ENCODE peak calls at places on chromosome 1, in six cellular contexts. N, G, C, T, B and L are unnamed samples.

GRCh38 chr1:211356723-211357418 is 30.2 kb downstream of the TRAF5 start:
- DNase-seq in G (peak), T (no peak), N (no peak), C (no peak), B (no peak), L (no peak)

GRCh38 chr1:9905010-9905409 is 5.1 kb downstream of the CTNNBIP1 start:
- DNase-seq in C (no peak), B (no peak), T (no peak), G (peak), N (no peak), L (no peak)

GRCh38 chr1:248792342-248792741 is 33.4 kb downstream of the SH3BP5L start:
- DNase-seq in T (no peak), G (no peak), C (no peak), B (no peak), N (no peak), L (no peak)

GRCh38 chr1:204443871-204444581 is 32.4 kb upstream of the PPP1R15B start:
- DNase-seq in B (no peak), G (no peak), N (no peak), C (no peak), T (no peak), L (no peak)

GRCh38 chr1:112060266-112060665 is 70.8 kb upstream of the KCND3 start:
- DNase-seq in T (no peak), B (no peak), N (no peak), G (no peak), C (no peak), L (peak)

GRCh38 chr1:38129971-38130370 is 83.4 kb upstream of the POU3F1 start:
- DNase-seq in N (no peak), C (no peak), B (no peak), G (peak), T (no peak), L (no peak)

GRCh38 chr1:85555867-85556577 is 24.5 kb upstream of the CCN1 start:
- DNase-seq in T (no peak), B (no peak), C (no peak), N (no peak), G (no peak), L (no peak)

GRCh38 chr1:9600861-9601834 is 12.4 kb downstream of the TMEM201 start:
- DNase-seq in C (no peak), T (no peak), G (no peak), B (no peak), N (no peak), L (no peak)

GRCh38 chr1:45079533-45079932 is 67.5 kb downstream of the UROD start:
- DNase-seq in N (no peak), C (peak), B (no peak), T (no peak), G (no peak), L (no peak)

GRCh38 chr1:234851450-234852438 is 241.8 kb upstream of the IRF2BP2 start:
- DNase-seq in G (peak), C (peak), T (no peak), N (no peak), B (no peak), L (peak)

GRCh38 chr1:28313710-28314510 is 14.9 kb upstream of the MED18 start:
- DNase-seq in N (peak), G (peak), B (no peak), C (no peak), T (no peak), L (no peak)

GRCh38 chr1:111448482-111448917 is 556 bp downstream of the WDR77 start:
- DNase-seq in N (peak), T (no peak), C (no peak), B (no peak), G (peak), L (peak)

GRCh38 chr1:17347769-17348592 is 24.0 kb upstream of the PADI6 start:
- DNase-seq in N (peak), G (peak), T (no peak), B (no peak), C (no peak), L (no peak)

GRCh38 chr1:22709227-22709626 is 1.4 kb upstream of the EPHB2 start:
- DNase-seq in T (no peak), N (peak), C (no peak), B (peak), G (no peak), L (no peak)

GRCh38 chr1:10179408-10179685 is 31.0 kb upstream of the KIF1B start:
- DNase-seq in B (no peak), N (no peak), C (no peak), T (no peak), G (no peak), L (no peak)

GRCh38 chr1:119611701-119612113 is 36.4 kb downstream of the ZNF697 start:
- DNase-seq in N (peak), G (no peak), T (peak), C (peak), B (peak), L (peak)

GRCh38 chr1:246160905-246161304 is 346.2 kb downstream of the SMYD3 start:
- DNase-seq in C (no peak), N (no peak), T (no peak), B (no peak), G (no peak), L (no peak)

GRCh38 chr1:228809621-228810313 is 74.5 kb downstream of the RHOU start:
- DNase-seq in N (no peak), C (no peak), T (no peak), G (no peak), B (no peak), L (no peak)

GRCh38 chr1:23019851-23020625 is 770 bp downstream of the KDM1A start:
- DNase-seq in C (peak), T (peak), B (peak), G (peak), N (peak), L (peak)

GRCh38 chr1:202958544-202959275 is 598 bp upstream of the ADIPOR1 start:
- DNase-seq in C (peak), B (peak), T (no peak), G (no peak), N (no peak), L (no peak)

GRCh38 chr1:24727490-24728214 is 17.6 kb upstream of the CLIC4 start:
- DNase-seq in G (peak), T (peak), C (peak), B (no peak), N (no peak), L (peak)

GRCh38 chr1:211783897-211784296 is 46.7 kb downstream of the LPGAT1 start:
- DNase-seq in N (no peak), B (no peak), C (no peak), T (no peak), G (no peak), L (no peak)

GRCh38 chr1:187630653-187631380 is 802.1 kb downstream of the PLA2G4A start:
- DNase-seq in G (no peak), N (no peak), T (no peak), B (peak), C (no peak), L (no peak)

GRCh38 chr1:227764019-227764391 is 28.8 kb downstream of the SNAP47 start:
- DNase-seq in C (no peak), B (no peak), T (no peak), G (peak), N (peak), L (no peak)

GRCh38 chr1:228084325-228084724 is 1.8 kb downstream of the ARF1 start:
- DNase-seq in C (peak), G (peak), T (no peak), N (no peak), B (no peak), L (no peak)

GRCh38 chr1:156428772-156429288 is 59.8 kb downstream of the RHBG start:
- DNase-seq in B (no peak), C (no peak), G (no peak), N (no peak), T (no peak), L (no peak)

GRCh38 chr1:43256675-43257570 is 12.9 kb upstream of the TMEM125 start:
- DNase-seq in C (no peak), T (no peak), B (no peak), G (no peak), N (no peak), L (no peak)

GRCh38 chr1:85229574-85230097 is 28.8 kb upstream of the SYDE2 start:
- DNase-seq in B (no peak), N (no peak), T (no peak), C (no peak), G (no peak), L (peak)

GRCh38 chr1:59025898-59026426 is 242.1 kb upstream of the JUN start:
- DNase-seq in G (peak), B (no peak), T (no peak), C (no peak), N (no peak), L (peak)
- H3K4me2 ChIP-seq in G (no peak), B (no peak), T (no peak), C (no peak), N (no peak), L (peak)

DNA sequence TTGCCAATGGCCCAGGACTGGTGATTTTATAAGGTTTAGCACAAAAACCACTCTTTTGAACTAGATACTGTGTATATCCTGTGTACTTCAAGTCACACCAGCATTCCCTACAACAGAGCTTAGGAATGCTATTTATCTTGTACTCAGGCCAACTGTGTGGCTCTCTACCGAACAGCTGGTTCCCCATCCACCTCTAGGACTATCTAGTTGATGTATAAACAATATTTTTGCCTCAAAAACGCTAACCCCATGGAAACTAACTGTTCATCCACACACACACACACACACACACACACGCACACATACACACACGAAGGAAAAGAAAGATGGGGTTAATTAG is 28.7 kb upstream of the SLC45A3 start:
- DNase-seq in B (no peak), C (no peak), G (peak), T (no peak), N (no peak), L (no peak)
- TF ChIP-seq CTCF in B (no peak), C (no peak), G (no peak), T (no peak), N (no peak), L (no peak)

DNA sequence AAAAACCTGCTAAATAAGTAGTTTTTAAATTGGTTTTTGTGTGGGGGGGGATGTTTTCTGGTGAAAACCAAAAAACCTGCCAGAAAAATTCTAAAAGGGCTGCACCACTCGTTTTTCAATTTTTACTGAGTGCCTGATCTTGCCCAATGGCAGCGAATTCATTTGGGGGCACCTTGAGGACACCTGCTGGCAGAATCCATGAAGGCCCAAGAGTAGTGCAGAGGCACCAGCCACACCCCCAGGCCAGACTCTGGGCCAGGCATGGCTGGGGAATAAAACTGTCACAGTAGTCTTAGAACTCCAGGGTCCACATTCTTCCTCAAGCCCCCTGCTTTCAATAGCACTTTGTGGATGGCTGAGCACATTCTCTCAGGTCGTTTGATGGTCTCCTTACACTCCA is 50.3 kb downstream of the GLIS1 start:
- DNase-seq in B (no peak), T (no peak), G (no peak), C (peak), N (peak), L (peak)
- H3K4me2 ChIP-seq in B (no peak), T (no peak), G (no peak), C (no peak), N (no peak), L (no peak)

GRCh38 chr1:13224480-13225060 is 1.4 kb downstream of the PRAMEF18 start:
- DNase-seq in T (no peak), G (no peak), N (no peak), B (no peak), C (no peak), L (no peak)

DNA sequence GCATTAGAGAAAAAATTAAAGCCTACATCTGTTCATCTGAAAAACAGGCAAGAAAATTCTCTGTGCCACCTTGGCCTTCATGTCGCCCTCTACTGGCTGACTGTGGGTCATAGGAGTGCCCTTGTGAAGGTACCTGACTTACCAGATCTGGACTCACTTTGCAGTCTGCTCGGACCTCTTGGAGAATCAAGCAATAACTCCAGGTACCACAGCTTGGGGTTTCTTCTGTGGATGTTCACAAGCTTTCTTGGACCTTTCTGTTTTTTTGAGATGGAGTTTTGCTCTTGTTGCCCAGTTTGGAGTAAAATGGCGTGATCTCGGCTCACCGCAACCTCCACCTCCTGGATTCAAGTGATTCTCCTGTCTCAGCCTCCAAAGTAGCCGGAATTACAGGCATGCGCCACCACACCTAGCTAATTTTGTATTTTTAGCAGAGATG is 2.4 kb upstream of the PRAMEF18 start:
- DNase-seq in C (peak), N (no peak), G (no peak), B (no peak), T (peak), L (peak)
- TF ChIP-seq CTCF in C (peak), N (peak), G (no peak), B (no peak), T (peak), L (peak)

GRCh38 chr1:3040004-3040403 is 18.7 kb downstream of the ACTRT2 start:
- DNase-seq in N (no peak), T (no peak), G (no peak), B (no peak), C (no peak), L (no peak)

GRCh38 chr1:3038571-3039181 is 17.4 kb downstream of the ACTRT2 start:
- DNase-seq in B (no peak), N (no peak), T (no peak), C (no peak), G (no peak), L (no peak)

GRCh38 chr1:3036646-3037280 is 15.5 kb downstream of the ACTRT2 start:
- DNase-seq in T (no peak), G (no peak), C (no peak), N (no peak), B (no peak), L (no peak)

GRCh38 chr1:3037281-3038040 is 16.2 kb downstream of the ACTRT2 start:
- DNase-seq in C (no peak), T (no peak), N (no peak), G (no peak), B (no peak), L (no peak)

GRCh38 chr1:3038113-3038551 is 16.9 kb downstream of the ACTRT2 start:
- DNase-seq in B (no peak), G (no peak), N (no peak), T (no peak), C (no peak), L (no peak)
- H3K4me2 ChIP-seq in B (no peak), G (no peak), N (no peak), T (no peak), C (no peak), L (no peak)

GRCh38 chr1:1014896-1015681 is 1.8 kb downstream of the ISG15 start:
- DNase-seq in G (no peak), N (no peak), T (peak), B (peak), C (no peak), L (peak)
- TF ChIP-seq CTCF in G (peak), N (peak), T (peak), B (peak), C (peak), L (peak)